ENCODE peak calls at places on chromosome 16, in seven cellular contexts. One of them, this sample, is unnamed.

GRCh38 chr16:87723224-87723619 is 42.6 kb downstream of the KLHDC4 start:
- DNase-seq in EL: peak
- DNase-seq in gastrocnemius medialis: no peak
- DNase-seq in A549: no peak
- DNase-seq in right cardiac atrium: peak
- DNase-seq in MCF 10A: peak
- DNase-seq in esophagus squamous epithelium: no peak
- DNase-seq in this sample: peak

GRCh38 chr16:20740901-20741491 is 622 bp downstream of the THUMPD1 start:
- DNase-seq in EL: peak
- DNase-seq in gastrocnemius medialis: peak
- DNase-seq in A549: peak
- DNase-seq in right cardiac atrium: peak
- DNase-seq in MCF 10A: peak
- DNase-seq in esophagus squamous epithelium: peak
- DNase-seq in this sample: peak

GRCh38 chr16:53773150-53773846 is 69.3 kb downstream of the FTO start:
- DNase-seq in EL: peak
- DNase-seq in gastrocnemius medialis: no peak
- DNase-seq in A549: peak
- DNase-seq in right cardiac atrium: no peak
- DNase-seq in MCF 10A: peak
- DNase-seq in esophagus squamous epithelium: no peak
- DNase-seq in this sample: peak

GRCh38 chr16:81447383-81448101 is 2.9 kb downstream of the CMIP start:
- DNase-seq in EL: no peak
- DNase-seq in gastrocnemius medialis: no peak
- DNase-seq in A549: no peak
- DNase-seq in right cardiac atrium: no peak
- DNase-seq in MCF 10A: peak
- DNase-seq in esophagus squamous epithelium: no peak
- DNase-seq in this sample: no peak

GRCh38 chr16:81975637-81976036 is 35.6 kb downstream of the SDR42E1 start:
- DNase-seq in EL: no peak
- DNase-seq in gastrocnemius medialis: no peak
- DNase-seq in A549: no peak
- DNase-seq in right cardiac atrium: no peak
- DNase-seq in MCF 10A: no peak
- DNase-seq in esophagus squamous epithelium: no peak
- DNase-seq in this sample: no peak

GRCh38 chr16:87560428-87561199 is 41.7 kb upstream of the JPH3 start:
- DNase-seq in EL: peak
- DNase-seq in gastrocnemius medialis: no peak
- DNase-seq in A549: peak
- DNase-seq in right cardiac atrium: peak
- DNase-seq in MCF 10A: peak
- DNase-seq in esophagus squamous epithelium: no peak
- DNase-seq in this sample: no peak

GRCh38 chr16:89072216-89073130 is 21.2 kb upstream of the ACSF3 start:
- DNase-seq in EL: no peak
- DNase-seq in gastrocnemius medialis: no peak
- DNase-seq in A549: no peak
- DNase-seq in right cardiac atrium: no peak
- DNase-seq in MCF 10A: no peak
- DNase-seq in esophagus squamous epithelium: no peak
- DNase-seq in this sample: peak

GRCh38 chr16:24858219-24859041 is 12.7 kb downstream of the SLC5A11 start:
- DNase-seq in EL: peak
- DNase-seq in gastrocnemius medialis: no peak
- DNase-seq in A549: peak
- DNase-seq in right cardiac atrium: peak
- DNase-seq in MCF 10A: peak
- DNase-seq in esophagus squamous epithelium: no peak
- DNase-seq in this sample: no peak

GRCh38 chr16:1374418-1375297 is 22.9 kb downstream of the GNPTG start:
- DNase-seq in EL: no peak
- DNase-seq in gastrocnemius medialis: no peak
- DNase-seq in A549: no peak
- DNase-seq in right cardiac atrium: peak
- DNase-seq in MCF 10A: no peak
- DNase-seq in esophagus squamous epithelium: no peak
- DNase-seq in this sample: no peak

GRCh38 chr16:84144301-84144858 is 597 bp downstream of the HSDL1 start:
- DNase-seq in EL: peak
- DNase-seq in gastrocnemius medialis: no peak
- DNase-seq in A549: peak
- DNase-seq in right cardiac atrium: peak
- DNase-seq in MCF 10A: peak
- DNase-seq in esophagus squamous epithelium: no peak
- DNase-seq in this sample: no peak

GRCh38 chr16:4606354-4606753 is 8.3 kb downstream of the UBALD1 start:
- DNase-seq in EL: no peak
- DNase-seq in gastrocnemius medialis: no peak
- DNase-seq in A549: no peak
- DNase-seq in right cardiac atrium: no peak
- DNase-seq in MCF 10A: no peak
- DNase-seq in esophagus squamous epithelium: no peak
- DNase-seq in this sample: no peak

GRCh38 chr16:49552273-49552928 is 178.8 kb downstream of the C16orf78 start:
- DNase-seq in EL: no peak
- DNase-seq in gastrocnemius medialis: no peak
- DNase-seq in A549: no peak
- DNase-seq in right cardiac atrium: peak
- DNase-seq in MCF 10A: no peak
- DNase-seq in esophagus squamous epithelium: no peak
- DNase-seq in this sample: peak